ENCODE peak calls at places on chromosomes 1 and 21, in eight cellular contexts. H is NB4; F is left lung; A is Peyer's patch; E is fibroblast of villous mesenchyme; O is stomach; J is CD4-positive, alpha-beta T cell; S is MCF 10A. W is an unnamed sample.

GRCh38 chr1:30879126-30879786 is 29.3 kb downstream of the SDC3 start:
- DNase-seq in S (peak; percentile 35), O (peak; percentile 40), J (no peak), E (no peak), H (no peak), A (no peak), F (peak; percentile 50), W (no peak)

GRCh38 chr1:44621841-44622286 is 52.4 kb downstream of the TMEM53 start:
- DNase-seq in A (no peak), F (no peak), S (no peak), O (no peak), E (peak; percentile 5), H (no peak), J (no peak), W (peak; percentile 52)

GRCh38 chr1:108565081-108565480 is 5.2 kb downstream of the EEIG2 start:
- DNase-seq in H (no peak), E (no peak), S (no peak), O (no peak), F (no peak), A (no peak), J (no peak), W (no peak)

GRCh38 chr1:40855513-40855912 is 6.7 kb downstream of the CITED4 start:
- DNase-seq in A (no peak), E (no peak), H (peak; percentile 57), O (no peak), F (no peak), S (no peak), J (no peak), W (no peak)

GRCh38 chr1:214019499-214019898 is 31.7 kb downstream of the PROX1 start:
- DNase-seq in H (no peak), E (no peak), S (no peak), J (no peak), O (no peak), F (no peak), A (no peak), W (no peak)

GRCh38 chr1:219659682-219660081 is 46.8 kb upstream of the ZC3H11B start:
- DNase-seq in S (peak; percentile 75), E (peak; percentile 7), A (no peak), O (no peak), J (no peak), F (no peak), H (peak; percentile 4), W (no peak)

GRCh38 chr1:165686121-165686970 is 12.0 kb downstream of the ALDH9A1 start:
- DNase-seq in S (no peak), O (no peak), E (peak; percentile 10), A (no peak), H (peak; percentile 65), J (no peak), F (no peak), W (no peak)

GRCh38 chr1:35442737-35443136 is 114.5 kb downstream of the KIAA0319L start:
- DNase-seq in E (no peak), J (peak; percentile 2), A (no peak), H (no peak), O (no peak), F (no peak), S (no peak), W (no peak)

GRCh38 chr1:40810915-40811314 is 27.3 kb downstream of the KCNQ4 start:
- DNase-seq in F (no peak), A (no peak), J (no peak), H (no peak), O (no peak), E (no peak), S (no peak), W (no peak)

GRCh38 chr1:244450597-244451538 is 841 bp downstream of the ADSS2 start:
- DNase-seq in O (peak; percentile 38), E (peak; percentile 84), S (peak; percentile 77), A (peak; percentile 67), H (peak; percentile 80), J (peak; percentile 64), F (peak; percentile 88), W (no peak)

GRCh38 chr1:185984113-185984836 is 250.1 kb downstream of the HMCN1 start:
- DNase-seq in J (no peak), A (no peak), S (no peak), E (peak; percentile 27), H (no peak), F (no peak), O (no peak), W (no peak)

GRCh38 chr1:89927037-89927436 is 67.9 kb upstream of the ZNF326 start:
- DNase-seq in A (no peak), F (no peak), S (no peak), O (no peak), E (no peak), J (no peak), H (no peak), W (no peak)

GRCh38 chr1:223837206-223837605 is 8.5 kb downstream of the TP53BP2 start:
- DNase-seq in F (no peak), E (peak; percentile 48), J (no peak), S (no peak), A (no peak), O (no peak), H (no peak), W (no peak)

GRCh38 chr1:211326528-211327340 is at the start of gene TRAF5:
- DNase-seq in F (peak; percentile 91), A (peak; percentile 79), E (peak; percentile 51), J (peak; percentile 36), H (peak; percentile 65), O (peak; percentile 58), S (peak; percentile 58), W (no peak)

GRCh38 chr1:44237721-44238457 is 24.6 kb downstream of the DMAP1 start:
- DNase-seq in F (peak; percentile 88), J (peak; percentile 27), S (no peak), A (peak; percentile 81), O (no peak), E (peak; percentile 95), H (peak; percentile 17), W (no peak)

GRCh38 chr21:44803651-44804050 is 2.0 kb upstream of the UBE2G2 start:
- DNase-seq in F (no peak), H (no peak), A (no peak), E (no peak), J (no peak), S (no peak), O (no peak), W (no peak)

GRCh38 chr1:99218572-99218971 is 45.7 kb upstream of the PLPPR4 start:
- DNase-seq in E (no peak), A (no peak), F (no peak), J (no peak), O (no peak), H (no peak), S (no peak), W (no peak)

GRCh38 chr21:33642896-33643657 is 776 bp downstream of the ITSN1 start:
- DNase-seq in A (peak; percentile 72), H (peak; percentile 63), S (peak; percentile 28), F (peak; percentile 87), O (peak; percentile 31), J (peak; percentile 2), E (peak; percentile 44), W (no peak)

GRCh38 chr1:208604295-208604694 is 360.1 kb upstream of the PLXNA2 start:
- DNase-seq in F (no peak), E (no peak), J (no peak), A (no peak), H (peak; percentile 6), S (peak; percentile 79), O (no peak), W (no peak)

GRCh38 chr1:182600036-182600713 is 4.0 kb downstream of the RGS16 start:
- DNase-seq in E (no peak), H (no peak), O (no peak), S (no peak), A (no peak), F (no peak), J (no peak), W (no peak)

GRCh38 chr1:182601416-182601786 is 2.8 kb downstream of the RGS16 start:
- DNase-seq in E (peak; percentile 83), J (peak; percentile 57), F (no peak), A (no peak), S (peak; percentile 95), H (peak; percentile 86), O (peak; percentile 76), W (no peak)

GRCh38 chr1:182598296-182598695 is 5.9 kb downstream of the RGS16 start:
- DNase-seq in F (no peak), S (no peak), E (no peak), O (no peak), H (no peak), J (no peak), A (no peak), W (no peak)

GRCh38 chr1:182600745-182601415 is 3.3 kb downstream of the RGS16 start:
- DNase-seq in S (no peak), J (no peak), F (no peak), O (no peak), E (no peak), H (no peak), A (no peak), W (no peak)

DNA sequence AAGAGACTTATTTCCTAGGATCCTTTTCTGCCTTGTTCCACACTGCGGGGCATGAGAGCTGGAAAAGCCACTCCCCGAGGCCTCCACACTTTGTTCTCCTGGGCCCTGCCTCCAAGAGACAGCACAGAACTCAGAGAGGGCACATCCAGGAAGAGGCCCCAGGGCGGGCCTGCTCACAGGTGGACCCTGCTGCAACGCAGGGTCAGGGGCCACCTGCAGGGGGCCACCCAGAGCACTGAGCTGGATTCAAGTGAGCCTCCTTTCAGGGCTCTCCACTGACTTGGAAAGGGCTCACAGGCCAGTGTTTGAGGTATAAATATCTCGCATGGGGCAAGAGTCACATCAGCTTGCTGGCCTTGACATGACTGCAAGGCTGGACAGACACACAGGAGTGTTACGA is 4.8 kb downstream of the RGS16 start:
- DNase-seq in O (no peak), F (no peak), E (no peak), H (peak; percentile 58), A (no peak), J (no peak), S (no peak), W (no peak)
- TF ChIP-seq CTCF in O (no peak), F (no peak), E (peak; percentile 44), H (peak; percentile 66), A (no peak), J (peak; percentile 20), S (peak; percentile 67), W (peak; percentile 55)

GRCh38 chr1:119358661-119359060 is 9.9 kb upstream of the HAO2 start:
- DNase-seq in F (no peak), A (no peak), H (no peak), S (peak; percentile 92), J (no peak), O (no peak), E (no peak), W (no peak)
- TF ChIP-seq CTCF in F (no peak), A (no peak), H (no peak), S (no peak), J (no peak), O (no peak), E (no peak), W (no peak)

GRCh38 chr1:151829352-151830046 is 2.1 kb downstream of the RORC start:
- DNase-seq in J (no peak), E (no peak), O (no peak), S (no peak), A (no peak), H (peak; percentile 38), F (no peak), W (no peak)
- TF ChIP-seq CTCF in J (no peak), E (no peak), O (no peak), S (no peak), A (no peak), H (no peak), F (no peak), W (no peak)

DNA sequence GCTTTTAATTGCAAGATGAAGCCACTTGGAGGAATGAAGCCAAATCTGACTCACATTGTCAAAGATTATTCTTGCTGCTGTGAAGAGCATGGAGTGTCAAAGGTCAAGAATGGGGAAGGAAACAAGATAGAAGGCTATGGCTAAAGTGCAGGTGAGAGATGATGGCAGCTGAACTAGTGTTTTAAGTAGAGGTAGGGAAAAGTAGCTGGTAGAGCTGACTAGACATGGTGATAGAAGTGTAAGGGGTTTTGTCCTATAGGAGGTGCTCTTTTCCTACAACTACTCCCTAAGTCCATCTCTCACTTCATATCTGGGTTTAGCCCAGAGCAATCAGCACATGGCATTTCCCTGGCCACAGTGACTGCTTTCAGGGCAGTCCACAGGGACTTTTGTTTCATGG is 11.8 kb downstream of the UBE2T start:
- DNase-seq in F (no peak), O (no peak), S (no peak), H (peak; percentile 30), J (no peak), E (no peak), A (no peak), W (no peak)
- TF ChIP-seq CTCF in F (no peak), O (no peak), S (peak; percentile 17), H (peak; percentile 5), J (no peak), E (no peak), A (no peak), W (peak; percentile 15)

W was measured in chondrocyte.